ENCODE peak calls at places on chromosomes 13 and 19, in ten cellular contexts. J is activated CD4-positive, alpha-beta T cell treated with anti-CD3 and anti-CD28 coated beads, Interleukin-2, amount 50 U/mL, for 24 hours; N is stimulated activated naive CD8-positive, alpha-beta T cell treated with anti-CD3 and anti-CD28 coated beads, Interleukin-15, amount 100 ng/mL, for 72 hours; Y is endothelial cell; T is GM06990; V is stimulated activated CD8-positive, alpha-beta memory T cell treated with anti-CD3 and anti-CD28 coated beads, Interleukin-12 subunit alpha, Interleukin-12 subunit beta, amount 100 ng/mL, for 4 hours; E is progenitor cell of endocrine pancreas; Z is ELR; S is non-pigmented ciliary epithelial cell; U is cardiac fibroblast. K is an unnamed sample.

GRCh38 chr13:103931885-103932284 is 865.7 kb upstream of the SLC10A2 start:
- DNase-seq in E (no peak), U (no peak), Y (no peak), J (no peak), S (no peak), N (no peak), T (no peak), V (no peak), Z (no peak), K (no peak)

GRCh38 chr19:6654347-6655310 is 15.3 kb downstream of the TNFSF14 start:
- DNase-seq in U (no peak), S (no peak), J (peak), N (peak), T (peak), Y (no peak), E (no peak), V (no peak), Z (no peak), K (peak)

GRCh38 chr13:100722517-100722916 is 47.9 kb upstream of the TMTC4 start:
- DNase-seq in U (no peak), S (no peak), E (no peak), Y (no peak), V (no peak), J (no peak), Z (no peak), T (no peak), N (no peak), K (no peak)

GRCh38 chr13:49253997-49254396 is 6.3 kb downstream of the CDADC1 start:
- DNase-seq in Y (no peak), N (no peak), S (no peak), U (no peak), Z (no peak), T (no peak), E (no peak), V (no peak), J (no peak), K (no peak)

GRCh38 chr19:43524922-43525835 is 1.8 kb downstream of the ETHE1 start:
- DNase-seq in N (peak), J (no peak), V (no peak), S (no peak), Z (peak), U (peak), Y (peak), E (no peak), T (peak), K (peak)

GRCh38 chr19:41934849-41935374 is 6.7 kb upstream of the ERFL start:
- DNase-seq in E (peak), S (no peak), U (peak), V (peak), Z (peak), N (peak), J (peak), Y (peak), T (no peak), K (peak)

GRCh38 chr13:45215392-45216077 is 14.7 kb upstream of the KCTD4 start:
- DNase-seq in J (no peak), Z (no peak), N (no peak), S (no peak), E (no peak), Y (no peak), V (no peak), T (no peak), U (no peak), K (no peak)

GRCh38 chr19:41981724-41982123 is 12.3 kb downstream of the ATP1A3 start:
- DNase-seq in T (no peak), S (no peak), Z (no peak), E (no peak), J (no peak), U (no peak), V (no peak), Y (no peak), N (no peak), K (no peak)

GRCh38 chr19:17582613-17583012 is 27.2 kb downstream of the COLGALT1 start:
- DNase-seq in V (no peak), S (no peak), J (no peak), Y (no peak), Z (no peak), U (no peak), E (no peak), T (no peak), N (no peak), K (no peak)

GRCh38 chr13:67229438-67230242 is 496 bp downstream of the PCDH9 start:
- DNase-seq in S (no peak), T (no peak), Z (peak), J (no peak), N (no peak), Y (peak), U (no peak), E (no peak), V (no peak), K (no peak)

GRCh38 chr13:31174018-31174417 is 12.3 kb upstream of the HSPH1 start:
- DNase-seq in V (no peak), N (no peak), J (no peak), Y (no peak), T (no peak), S (no peak), Z (peak), U (peak), E (no peak), K (no peak)

GRCh38 chr19:34639491-34640085 is 37.4 kb downstream of the SCGB2B2 start:
- DNase-seq in T (no peak), S (peak), Z (peak), Y (peak), V (no peak), U (peak), N (peak), J (peak), E (no peak), K (peak)

GRCh38 chr13:30026093-30026492 is 175.7 kb upstream of the UBL3 start:
- DNase-seq in J (no peak), E (no peak), N (no peak), T (no peak), U (peak), Z (peak), V (no peak), Y (no peak), S (peak), K (no peak)

GRCh38 chr13:36370108-36370429 is 23.9 kb upstream of the SPART start:
- DNase-seq in Y (no peak), V (no peak), N (no peak), T (no peak), E (no peak), S (no peak), J (no peak), Z (no peak), U (no peak), K (no peak)

GRCh38 chr13:43301341-43301969 is 278.1 kb downstream of the DNAJC15 start:
- DNase-seq in U (no peak), N (no peak), S (no peak), Y (no peak), V (no peak), J (no peak), Z (peak), E (no peak), T (no peak), K (no peak)

GRCh38 chr13:98918771-98919170 is 59.1 kb downstream of the DOCK9 start:
- DNase-seq in V (no peak), T (no peak), Y (peak), E (no peak), N (no peak), Z (no peak), S (no peak), U (peak), J (no peak), K (no peak)

GRCh38 chr19:6458695-6459355 is 767 bp downstream of the SLC25A23 start:
- DNase-seq in E (no peak), S (no peak), J (no peak), T (peak), Z (no peak), V (no peak), U (no peak), N (no peak), Y (no peak), K (no peak)

GRCh38 chr13:26721251-26721939 is 39.2 kb downstream of the GPR12 start:
- DNase-seq in S (no peak), V (peak), E (no peak), N (peak), Y (no peak), U (no peak), Z (peak), J (peak), T (peak), K (peak)

GRCh38 chr13:23212621-23213020 is 31.8 kb downstream of the SGCG start:
- DNase-seq in E (no peak), U (no peak), Z (no peak), S (peak), V (no peak), J (no peak), T (no peak), Y (no peak), N (no peak), K (no peak)

GRCh38 chr19:50252111-50252886 is 48.9 kb downstream of the MYH14 start:
- DNase-seq in J (peak), Z (peak), S (no peak), N (peak), E (no peak), T (peak), U (peak), V (no peak), Y (no peak), K (peak)

GRCh38 chr13:52809310-52809769 is 39.1 kb downstream of the PCDH8 start:
- DNase-seq in Y (peak), J (peak), E (peak), V (no peak), S (peak), T (peak), Z (peak), U (peak), N (peak), K (peak)

GRCh38 chr13:27925220-27925991 is 5.6 kb downstream of the PDX1 start:
- DNase-seq in Z (no peak), Y (no peak), J (no peak), V (no peak), T (no peak), E (no peak), S (no peak), N (no peak), U (no peak), K (no peak)

GRCh38 chr19:1665565-1666047 is 13.2 kb upstream of the TCF3 start:
- DNase-seq in Y (no peak), V (no peak), T (peak), S (no peak), E (no peak), N (no peak), Z (no peak), U (no peak), J (no peak), K (no peak)

GRCh38 chr13:33172400-33172799 is 113.2 kb downstream of the STARD13 start:
- DNase-seq in Y (no peak), N (no peak), Z (no peak), V (no peak), S (peak), U (peak), J (no peak), E (no peak), T (no peak), K (no peak)

GRCh38 chr13:99743079-99743478 is 228.5 kb downstream of the ZIC5 start:
- DNase-seq in U (no peak), N (no peak), T (no peak), Y (no peak), V (no peak), J (no peak), S (no peak), E (no peak), Z (no peak), K (no peak)

GRCh38 chr13:50386527-50387123 is 371.4 kb downstream of the KCNRG start:
- DNase-seq in T (no peak), U (peak), V (no peak), J (no peak), Y (no peak), N (no peak), E (no peak), S (no peak), Z (no peak), K (no peak)

GRCh38 chr19:44614313-44614712 is 950 bp downstream of the IGSF23 start:
- DNase-seq in S (no peak), U (no peak), Y (no peak), E (no peak), T (no peak), J (no peak), Z (no peak), V (no peak), N (no peak), K (no peak)

GRCh38 chr19:1287622-1288527 is 2.2 kb downstream of the EFNA2 start:
- DNase-seq in V (no peak), E (no peak), J (no peak), T (no peak), Y (no peak), U (no peak), Z (no peak), N (no peak), S (no peak), K (no peak)

GRCh38 chr19:32916969-32917611 is 47.5 kb upstream of the SLC7A9 start:
- DNase-seq in S (no peak), U (peak), Y (no peak), T (no peak), N (no peak), Z (no peak), V (no peak), J (no peak), E (no peak), K (no peak)

GRCh38 chr13:107124129-107124718 is 556.3 kb upstream of the ARGLU1 start:
- DNase-seq in E (no peak), U (peak), J (no peak), V (no peak), Z (peak), Y (no peak), N (no peak), S (no peak), T (no peak), K (no peak)

GRCh38 chr13:105345116-105345515 is 1190.3 kb downstream of the EFNB2 start:
- DNase-seq in Z (no peak), N (no peak), J (no peak), S (no peak), V (no peak), E (no peak), T (no peak), Y (no peak), U (no peak), K (no peak)

GRCh38 chr13:75480691-75481175 is 1.2 kb downstream of the TBC1D4 start:
- DNase-seq in V (no peak), N (peak), E (peak), U (peak), Z (peak), Y (peak), S (no peak), J (no peak), T (peak), K (peak)

GRCh38 chr13:32032780-32033179 is 1.2 kb downstream of the FRY start:
- DNase-seq in Z (no peak), V (no peak), J (no peak), Y (no peak), T (no peak), S (no peak), E (no peak), U (no peak), N (no peak), K (no peak)

GRCh38 chr13:73235385-73235784 is 176.6 kb downstream of the KLF5 start:
- DNase-seq in J (no peak), V (no peak), T (no peak), E (no peak), N (no peak), Y (no peak), S (no peak), U (no peak), Z (no peak), K (no peak)

GRCh38 chr13:24854311-24854710 is 90.3 kb downstream of the RNF17 start:
- DNase-seq in V (no peak), S (no peak), E (no peak), U (no peak), T (no peak), N (no peak), Z (no peak), Y (no peak), J (no peak), K (no peak)

GRCh38 chr13:29654807-29655547 is 59.5 kb upstream of the SLC7A1 start:
- DNase-seq in S (no peak), E (no peak), V (no peak), N (no peak), J (no peak), Y (no peak), T (no peak), Z (peak), U (peak), K (no peak)

GRCh38 chr13:52187029-52187423 is 27.6 kb upstream of the NEK3 start:
- DNase-seq in T (no peak), N (no peak), J (no peak), Y (no peak), V (no peak), S (no peak), U (no peak), E (no peak), Z (no peak), K (no peak)